ENCODE peak calls at places on chromosomes 7 and 10, in four cellular contexts. One of them, this sample, is unnamed.

GRCh38 chr7:66125052-66125694 is 10.5 kb downstream of the CRCP start:
- DNase-seq in H1: no peak
- DNase-seq in A549: no peak
- DNase-seq in HCT116: no peak
- DNase-seq in this sample: no peak

GRCh38 chr7:94509264-94509878 is at the start of gene CASD1:
- DNase-seq in HCT116: no peak
- DNase-seq in A549: peak; percentile 54
- DNase-seq in H1: peak; percentile 15
- DNase-seq in this sample: peak; percentile 1

GRCh38 chr7:152899004-152899403 is 139.5 kb downstream of the ACTR3B start:
- DNase-seq in A549: no peak
- DNase-seq in H1: no peak
- DNase-seq in HCT116: no peak
- DNase-seq in this sample: no peak

GRCh38 chr7:139867847-139868246 is 38.8 kb downstream of the TBXAS1 start:
- DNase-seq in HCT116: no peak
- DNase-seq in A549: no peak
- DNase-seq in H1: no peak
- DNase-seq in this sample: no peak

GRCh38 chr10:89074120-89074519 is 83.5 kb downstream of the FAS start:
- DNase-seq in A549: no peak
- DNase-seq in H1: no peak
- DNase-seq in HCT116: no peak
- DNase-seq in this sample: no peak

GRCh38 chr7:130669051-130669700 is 628 bp upstream of the COPG2 start:
- DNase-seq in HCT116: no peak
- DNase-seq in A549: no peak
- DNase-seq in H1: no peak
- DNase-seq in this sample: peak; percentile 13

GRCh38 chr10:34163075-34163905 is 651.8 kb downstream of the PARD3 start:
- DNase-seq in A549: no peak
- DNase-seq in H1: no peak
- DNase-seq in HCT116: no peak
- DNase-seq in this sample: no peak

GRCh38 chr7:145431834-145432233 is 596.0 kb upstream of the TPK1 start:
- DNase-seq in A549: no peak
- DNase-seq in H1: no peak
- DNase-seq in HCT116: no peak
- DNase-seq in this sample: no peak

GRCh38 chr10:104029528-104029875 is 56.2 kb downstream of the COL17A1 start:
- DNase-seq in HCT116: no peak
- DNase-seq in A549: no peak
- DNase-seq in H1: no peak
- DNase-seq in this sample: peak; percentile 63

GRCh38 chr10:82914655-82915136 is 1039.7 kb downstream of the NRG3 start:
- DNase-seq in HCT116: no peak
- DNase-seq in A549: no peak
- DNase-seq in H1: no peak
- DNase-seq in this sample: no peak

GRCh38 chr7:109901916-109902315 is 1189.0 kb upstream of the LRRN3 start:
- DNase-seq in HCT116: no peak
- DNase-seq in A549: no peak
- DNase-seq in H1: no peak
- DNase-seq in this sample: peak; percentile 25

GRCh38 chr10:103968441-103969391 is 1.8 kb downstream of the SLK start:
- DNase-seq in A549: no peak
- DNase-seq in HCT116: no peak
- DNase-seq in H1: no peak
- DNase-seq in this sample: peak; percentile 24

GRCh38 chr10:93916257-93917063 is 22.7 kb downstream of the SLC35G1 start:
- DNase-seq in A549: peak; percentile 58
- DNase-seq in H1: no peak
- DNase-seq in HCT116: peak; percentile 22
- DNase-seq in this sample: peak; percentile 52

GRCh38 chr10:15329437-15329836 is 41.7 kb downstream of the FAM171A1 start:
- DNase-seq in H1: no peak
- DNase-seq in A549: no peak
- DNase-seq in HCT116: no peak
- DNase-seq in this sample: no peak

GRCh38 chr7:44261239-44261638 is 60.5 kb downstream of the YKT6 start:
- DNase-seq in A549: no peak
- DNase-seq in HCT116: no peak
- DNase-seq in H1: no peak
- DNase-seq in this sample: no peak

GRCh38 chr7:115066634-115067033 is 144.7 kb downstream of the MDFIC start:
- DNase-seq in A549: no peak
- DNase-seq in H1: no peak
- DNase-seq in HCT116: no peak
- DNase-seq in this sample: no peak

GRCh38 chr10:71868192-71868697 is 17.2 kb upstream of the PSAP start:
- DNase-seq in A549: peak; percentile 80
- DNase-seq in HCT116: no peak
- DNase-seq in H1: no peak
- DNase-seq in this sample: peak; percentile 70
- TF ChIP-seq CEBPB in A549: no peak
- TF ChIP-seq CEBPB in HCT116: no peak
- TF ChIP-seq CEBPB in H1: no peak
- TF ChIP-seq CEBPB in this sample: no peak

GRCh38 chr10:122882798-122883197 is 3.4 kb upstream of the FAM24B start:
- DNase-seq in A549: no peak
- DNase-seq in H1: no peak
- DNase-seq in HCT116: no peak
- DNase-seq in this sample: no peak

GRCh38 chr10:122876493-122876855 is 2.9 kb downstream of the FAM24B start:
- DNase-seq in HCT116: no peak
- DNase-seq in A549: no peak
- DNase-seq in H1: no peak
- DNase-seq in this sample: no peak

GRCh38 chr10:122878799-122879338 is 512 bp downstream of the FAM24B start:
- DNase-seq in H1: no peak
- DNase-seq in A549: no peak
- DNase-seq in HCT116: no peak
- DNase-seq in this sample: no peak

GRCh38 chr10:122877264-122877663 is 2.1 kb downstream of the FAM24B start:
- DNase-seq in H1: no peak
- DNase-seq in HCT116: no peak
- DNase-seq in A549: no peak
- DNase-seq in this sample: no peak

DNA sequence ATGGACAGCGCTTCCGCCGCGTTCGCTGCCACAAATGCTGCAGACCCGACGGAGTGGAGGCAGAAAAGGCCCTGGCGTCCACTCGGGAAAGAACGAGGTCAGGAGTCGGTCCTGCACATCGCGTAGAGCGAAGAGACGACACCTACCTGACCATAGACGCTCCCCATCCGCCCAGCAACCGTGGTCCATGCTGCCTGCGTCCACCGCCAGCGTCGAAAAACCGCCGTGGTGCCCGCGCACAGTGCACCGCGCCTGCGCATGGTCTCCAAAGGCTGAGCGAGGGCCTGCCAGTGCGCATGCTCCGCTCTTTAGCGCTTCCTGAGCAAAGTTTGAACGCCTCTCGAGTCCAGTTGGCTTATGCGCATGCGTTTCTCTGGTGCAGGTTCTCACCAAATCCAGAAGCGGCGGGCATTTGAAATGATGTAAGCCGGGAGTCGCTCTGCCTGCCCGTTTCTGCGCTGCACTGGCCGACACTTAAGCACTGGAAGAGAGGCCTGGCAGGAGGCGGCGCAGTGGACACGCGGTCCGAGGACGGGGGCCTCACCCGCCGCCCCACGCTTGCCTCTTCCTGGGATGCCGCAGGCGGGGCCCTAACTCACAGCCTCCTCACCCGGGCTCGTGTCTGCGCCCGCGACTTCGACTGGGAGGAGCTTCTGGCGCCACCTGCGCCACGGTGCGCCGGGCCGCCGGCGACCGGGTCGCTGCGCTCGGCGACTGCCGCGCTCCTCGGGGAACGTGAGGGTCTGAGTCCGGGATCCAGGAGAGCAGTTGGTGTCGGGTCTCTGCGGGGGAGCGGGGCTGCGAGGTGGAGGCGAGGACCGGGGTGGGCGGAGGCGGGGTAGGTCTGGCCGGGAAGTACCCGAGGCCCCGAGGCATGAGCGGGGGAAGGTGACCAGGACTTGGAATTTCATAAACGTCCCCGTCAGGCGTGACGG is at the start of gene FAM24B:
- DNase-seq in HCT116: peak; percentile 88
- DNase-seq in A549: peak; percentile 98
- DNase-seq in H1: no peak
- DNase-seq in this sample: peak; percentile 98
- TF ChIP-seq POLR2A in HCT116: no peak
- TF ChIP-seq POLR2A in A549: peak; percentile 89
- TF ChIP-seq POLR2A in H1: no peak
- TF ChIP-seq POLR2A in this sample: no peak

GRCh38 chr7:157708896-157709295 is 372.1 kb downstream of the DNAJB6 start:
- DNase-seq in HCT116: no peak
- DNase-seq in H1: no peak
- DNase-seq in A549: no peak
- DNase-seq in this sample: no peak
- TF ChIP-seq CEBPB in HCT116: no peak
- TF ChIP-seq CEBPB in H1: no peak
- TF ChIP-seq CEBPB in A549: no peak
- TF ChIP-seq CEBPB in this sample: no peak

GRCh38 chr10:119178371-119179119 is at the start of gene PRDX3:
- DNase-seq in A549: peak; percentile 92
- DNase-seq in HCT116: peak; percentile 85
- DNase-seq in H1: peak; percentile 64
- DNase-seq in this sample: peak; percentile 83
- TF ChIP-seq POLR2A in A549: peak; percentile 92
- TF ChIP-seq POLR2A in HCT116: peak; percentile 93
- TF ChIP-seq POLR2A in H1: peak; percentile 92
- TF ChIP-seq POLR2A in this sample: peak; percentile 93

GRCh38 chr7:98628916-98629525 is 11.9 kb downstream of the NPTX2 start:
- DNase-seq in HCT116: no peak
- DNase-seq in H1: no peak
- DNase-seq in A549: no peak
- DNase-seq in this sample: no peak
- TF ChIP-seq CEBPB in HCT116: no peak
- TF ChIP-seq CEBPB in H1: no peak
- TF ChIP-seq CEBPB in A549: no peak
- TF ChIP-seq CEBPB in this sample: no peak

DNA sequence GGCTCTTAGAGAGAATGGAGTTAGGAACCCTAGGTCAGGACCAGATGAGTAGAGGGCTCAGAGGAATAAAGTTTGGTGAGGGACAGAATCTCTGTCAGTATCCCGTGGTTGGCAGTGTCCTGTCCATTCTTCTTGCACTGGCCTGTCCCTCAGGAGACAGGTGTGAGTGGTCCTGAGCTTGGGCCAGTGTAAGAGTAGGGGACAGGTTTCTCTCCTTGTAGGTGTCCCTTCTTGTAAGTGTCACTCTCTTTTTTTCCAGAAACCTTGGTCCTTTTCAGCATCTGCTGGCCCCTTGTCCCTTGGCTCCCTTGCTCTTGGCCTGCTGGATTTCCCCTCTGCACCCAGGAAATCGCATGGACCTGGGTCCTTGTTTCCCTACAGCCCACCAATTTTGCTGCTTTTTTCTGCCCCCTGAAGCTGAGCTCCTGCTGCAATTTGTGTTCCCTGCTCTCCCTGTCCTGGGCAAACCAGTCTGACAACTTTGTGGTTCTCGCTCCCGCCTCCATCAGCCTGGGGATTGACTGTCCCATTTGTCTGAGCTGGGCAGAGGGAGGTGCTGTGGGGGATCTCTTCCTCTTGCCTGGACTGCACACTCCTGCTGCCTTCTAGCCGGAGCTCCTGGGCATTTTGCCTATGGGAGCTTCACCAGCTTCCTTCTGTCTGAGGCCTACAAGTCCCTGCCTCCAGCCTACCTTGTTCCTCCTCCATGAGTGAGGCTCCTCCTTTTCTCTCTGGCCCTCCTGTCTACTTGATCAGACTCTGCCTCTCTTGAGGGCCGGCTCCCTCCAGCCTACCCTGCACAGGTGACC is 6.5 kb downstream of the TSPAN14 start:
- DNase-seq in A549: no peak
- DNase-seq in H1: no peak
- DNase-seq in HCT116: peak; percentile 80
- DNase-seq in this sample: peak; percentile 63
- TF ChIP-seq POLR2A in A549: no peak
- TF ChIP-seq POLR2A in H1: no peak
- TF ChIP-seq POLR2A in HCT116: no peak
- TF ChIP-seq POLR2A in this sample: no peak

GRCh38 chr10:131140606-131141005 is 170.9 kb downstream of the TCERG1L start:
- DNase-seq in A549: no peak
- DNase-seq in H1: no peak
- DNase-seq in HCT116: no peak
- DNase-seq in this sample: no peak

GRCh38 chr10:131143425-131144165 is 167.9 kb downstream of the TCERG1L start:
- DNase-seq in H1: no peak
- DNase-seq in A549: no peak
- DNase-seq in HCT116: no peak
- DNase-seq in this sample: no peak

GRCh38 chr10:131142446-131143380 is 168.8 kb downstream of the TCERG1L start:
- DNase-seq in HCT116: no peak
- DNase-seq in A549: no peak
- DNase-seq in H1: no peak
- DNase-seq in this sample: no peak

GRCh38 chr10:131141207-131141606 is 170.3 kb downstream of the TCERG1L start:
- DNase-seq in A549: no peak
- DNase-seq in HCT116: no peak
- DNase-seq in H1: no peak
- DNase-seq in this sample: no peak

DNA sequence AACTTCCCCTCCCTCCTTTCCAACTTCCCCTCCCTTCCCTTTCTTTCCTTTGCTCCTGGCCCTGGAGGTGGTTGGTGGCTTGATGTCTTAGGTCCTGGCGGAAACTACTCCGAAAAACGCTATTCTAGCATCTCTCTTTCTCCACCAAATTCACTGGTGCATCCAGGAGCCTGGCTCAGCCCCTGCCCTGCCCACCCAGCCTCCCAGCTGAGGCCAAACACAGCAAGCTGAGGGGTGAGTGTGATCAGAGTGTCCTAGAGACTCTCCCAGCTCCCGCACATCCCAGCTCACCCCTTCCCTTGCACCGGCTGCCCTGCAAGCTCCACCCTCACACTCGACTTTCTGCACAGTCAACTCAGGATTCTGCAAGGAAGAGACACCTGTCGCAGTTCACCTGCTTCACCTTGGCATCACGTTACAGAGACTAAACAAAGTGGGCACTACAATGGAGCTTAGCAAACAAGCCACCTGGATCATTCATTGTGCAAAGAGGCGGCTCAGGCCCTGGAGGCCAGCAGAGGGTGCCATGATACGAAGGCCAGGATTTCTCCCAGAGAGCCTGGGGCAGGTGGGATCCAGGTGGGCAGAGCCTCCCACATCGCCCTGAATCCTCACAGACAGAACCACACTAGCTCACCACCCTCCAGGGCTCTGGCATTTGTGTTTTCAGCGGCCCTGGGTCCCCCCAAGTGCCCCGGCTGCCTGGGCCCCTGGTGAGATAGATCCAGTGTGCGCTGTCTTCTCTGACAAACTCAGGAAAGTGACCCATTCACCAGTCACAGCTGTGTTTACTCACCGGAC is 169.7 kb downstream of the TCERG1L start:
- DNase-seq in A549: no peak
- DNase-seq in HCT116: no peak
- DNase-seq in H1: no peak
- DNase-seq in this sample: no peak
- TF ChIP-seq CEBPB in A549: no peak
- TF ChIP-seq CEBPB in HCT116: no peak
- TF ChIP-seq CEBPB in H1: no peak
- TF ChIP-seq CEBPB in this sample: no peak

GRCh38 chr7:141663081-141663510 is 38.9 kb downstream of the DENND11 start:
- DNase-seq in H1: no peak
- DNase-seq in HCT116: no peak
- DNase-seq in A549: peak; percentile 84
- DNase-seq in this sample: no peak
- TF ChIP-seq POLR2A in H1: no peak
- TF ChIP-seq POLR2A in HCT116: no peak
- TF ChIP-seq POLR2A in A549: no peak
- TF ChIP-seq POLR2A in this sample: no peak

This sample was measured in IMR-90.